ENCODE peak calls at places on chromosomes 1 and 21, in five cellular contexts. E is posterior vena cava; G is GM04504; M is progenitor cell of endocrine pancreas; X is CD8-positive, alpha-beta T cell. Q is an unnamed sample.

GRCh38 chr1:180981596-180982387 is 40.9 kb downstream of the STX6 start:
- DNase-seq in E (no peak), G (no peak), X (peak), M (no peak), Q (no peak)

GRCh38 chr1:54401799-54402198 is 4.4 kb downstream of the SSBP3 start:
- DNase-seq in E (peak), G (no peak), X (no peak), M (no peak), Q (no peak)

GRCh38 chr1:22930235-22930912 is 42.3 kb downstream of the LACTBL1 start:
- DNase-seq in G (peak), X (peak), E (peak), M (peak), Q (peak)

GRCh38 chr1:33089457-33089856 is 8.5 kb downstream of the AZIN2 start:
- DNase-seq in E (no peak), X (no peak), M (no peak), G (no peak), Q (no peak)

GRCh38 chr1:243598433-243598832 is 251.6 kb downstream of the AKT3 start:
- DNase-seq in M (no peak), G (peak), E (no peak), X (peak), Q (no peak)

GRCh38 chr1:219339466-219339865 is 165.8 kb downstream of the LYPLAL1 start:
- DNase-seq in M (no peak), E (no peak), X (no peak), G (no peak), Q (no peak)

GRCh38 chr1:229884765-229885164 is 182.3 kb upstream of the GALNT2 start:
- DNase-seq in G (no peak), X (no peak), E (no peak), M (no peak), Q (no peak)

GRCh38 chr1:93878501-93878888 is 511 bp downstream of the DNTTIP2 start:
- DNase-seq in G (no peak), X (peak), M (no peak), E (peak), Q (peak)

GRCh38 chr1:219784660-219785391 is 143.5 kb downstream of the SLC30A10 start:
- DNase-seq in G (no peak), M (no peak), X (no peak), E (no peak), Q (no peak)

GRCh38 chr1:208150810-208151458 is 93.2 kb downstream of the PLXNA2 start:
- DNase-seq in M (no peak), E (no peak), X (no peak), G (no peak), Q (no peak)

GRCh38 chr1:79133703-79134258 is 127.3 kb upstream of the ADGRL4 start:
- DNase-seq in E (no peak), G (no peak), M (no peak), X (no peak), Q (no peak)

GRCh38 chr1:216914974-216915373 is 191.7 kb upstream of the ESRRG start:
- DNase-seq in X (no peak), G (no peak), M (no peak), E (no peak), Q (no peak)

GRCh38 chr21:36155603-36156338 is 853 bp upstream of the DOP1B start:
- DNase-seq in X (peak), E (peak), G (no peak), M (peak), Q (no peak)

GRCh38 chr21:35179990-35180557 is 131.0 kb upstream of the RUNX1 start:
- DNase-seq in X (no peak), M (no peak), E (no peak), G (peak), Q (no peak)

GRCh38 chr1:23485002-23485332 is 988 bp upstream of the ASAP3 start:
- DNase-seq in E (no peak), X (no peak), G (no peak), M (no peak), Q (no peak)

GRCh38 chr1:207336559-207337467 is 15.3 kb downstream of the CD55 start:
- DNase-seq in E (no peak), M (no peak), G (no peak), X (peak), Q (no peak)

GRCh38 chr21:42722153-42722552 is 68.7 kb downstream of the PDE9A start:
- DNase-seq in X (no peak), M (no peak), G (no peak), E (no peak), Q (no peak)

GRCh38 chr1:21766210-21766609 is 16.7 kb downstream of the USP48 start:
- DNase-seq in M (no peak), X (no peak), E (no peak), G (no peak), Q (no peak)

GRCh38 chr21:34602061-34602460 is 12.9 kb downstream of the RCAN1 start:
- DNase-seq in X (no peak), E (no peak), G (no peak), M (no peak), Q (no peak)

GRCh38 chr1:23718482-23718881 is 24.8 kb upstream of the ELOA start:
- DNase-seq in X (no peak), G (no peak), E (no peak), M (no peak), Q (peak)

GRCh38 chr1:56713112-56713511 is 68.0 kb downstream of the PRKAA2 start:
- DNase-seq in M (no peak), X (no peak), G (no peak), E (no peak), Q (no peak)

GRCh38 chr1:22676916-22677601 is 24.0 kb downstream of the C1QB start:
- DNase-seq in G (no peak), E (no peak), M (no peak), X (no peak), Q (no peak)

GRCh38 chr1:169201084-169201619 is 94.7 kb downstream of the ATP1B1 start:
- DNase-seq in M (no peak), E (no peak), G (peak), X (no peak), Q (no peak)

GRCh38 chr21:39374046-39374445 is 25.2 kb upstream of the HMGN1 start:
- DNase-seq in E (no peak), G (no peak), X (no peak), M (no peak), Q (no peak)

GRCh38 chr1:28195780-28196179 is 19.3 kb upstream of the PTAFR start:
- DNase-seq in E (no peak), X (no peak), M (no peak), G (no peak), Q (no peak)